ENCODE peak calls at places on chromosomes 1 and 21, in four cellular contexts. R is A549, K is HCT116, F is prostate gland. H is an unnamed sample.

GRCh38 chr1:225361176-225361575 is 66.7 kb downstream of the LBR start:
- DNase-seq in K (no peak), F (no peak), R (no peak), H (no peak)

GRCh38 chr1:116769561-116769977 is 15.3 kb downstream of the CD2 start:
- DNase-seq in F (no peak), K (no peak), R (no peak), H (no peak)

GRCh38 chr1:119285482-119285881 is 83.1 kb upstream of the HAO2 start:
- DNase-seq in F (no peak), K (no peak), R (no peak), H (no peak)

GRCh38 chr1:164755674-164756073 is 196.7 kb downstream of the PBX1 start:
- DNase-seq in F (no peak), K (no peak), R (no peak), H (no peak)

GRCh38 chr1:24702511-24703293 is 42.5 kb upstream of the CLIC4 start:
- DNase-seq in R (no peak), K (no peak), F (no peak), H (no peak)

GRCh38 chr1:25871086-25871703 is 4.3 kb downstream of the PAQR7 start:
- DNase-seq in F (peak; percentile 64), R (no peak), K (no peak), H (no peak)

GRCh38 chr1:74824497-74825107 is 91.7 kb downstream of the TYW3 start:
- DNase-seq in R (no peak), K (no peak), F (no peak), H (no peak)

GRCh38 chr21:17725339-17725738 is 93.8 kb downstream of the C21orf91 start:
- DNase-seq in K (no peak), R (no peak), F (no peak), H (no peak)

GRCh38 chr1:9859252-9860014 is 35.7 kb upstream of the CLSTN1 start:
- DNase-seq in F (no peak), K (no peak), R (no peak), H (no peak)

GRCh38 chr1:28860332-28861073 is 48.5 kb downstream of the OPRD1 start:
- DNase-seq in K (no peak), R (peak; percentile 30), F (no peak), H (peak; percentile 83)

GRCh38 chr1:6962390-6962955 is 177.2 kb downstream of the CAMTA1 start:
- DNase-seq in F (no peak), R (peak; percentile 75), K (peak; percentile 80), H (peak; percentile 67)

GRCh38 chr1:28594661-28595411 is 2.8 kb downstream of the RAB42 start:
- DNase-seq in F (no peak), K (no peak), R (no peak), H (no peak)

GRCh38 chr1:102891868-102892625 is 216.3 kb downstream of the COL11A1 start:
- DNase-seq in K (no peak), R (no peak), F (no peak), H (no peak)

GRCh38 chr1:19435181-19435580 is 50.2 kb downstream of the CAPZB start:
- DNase-seq in R (no peak), F (peak; percentile 60), K (no peak), H (no peak)

GRCh38 chr1:219031821-219032220 is 141.9 kb upstream of the LYPLAL1 start:
- DNase-seq in K (no peak), F (no peak), R (no peak), H (no peak)

GRCh38 chr1:54986025-54986424 is 5.6 kb downstream of the TMEM61 start:
- DNase-seq in K (no peak), F (no peak), R (no peak), H (no peak)

DNA sequence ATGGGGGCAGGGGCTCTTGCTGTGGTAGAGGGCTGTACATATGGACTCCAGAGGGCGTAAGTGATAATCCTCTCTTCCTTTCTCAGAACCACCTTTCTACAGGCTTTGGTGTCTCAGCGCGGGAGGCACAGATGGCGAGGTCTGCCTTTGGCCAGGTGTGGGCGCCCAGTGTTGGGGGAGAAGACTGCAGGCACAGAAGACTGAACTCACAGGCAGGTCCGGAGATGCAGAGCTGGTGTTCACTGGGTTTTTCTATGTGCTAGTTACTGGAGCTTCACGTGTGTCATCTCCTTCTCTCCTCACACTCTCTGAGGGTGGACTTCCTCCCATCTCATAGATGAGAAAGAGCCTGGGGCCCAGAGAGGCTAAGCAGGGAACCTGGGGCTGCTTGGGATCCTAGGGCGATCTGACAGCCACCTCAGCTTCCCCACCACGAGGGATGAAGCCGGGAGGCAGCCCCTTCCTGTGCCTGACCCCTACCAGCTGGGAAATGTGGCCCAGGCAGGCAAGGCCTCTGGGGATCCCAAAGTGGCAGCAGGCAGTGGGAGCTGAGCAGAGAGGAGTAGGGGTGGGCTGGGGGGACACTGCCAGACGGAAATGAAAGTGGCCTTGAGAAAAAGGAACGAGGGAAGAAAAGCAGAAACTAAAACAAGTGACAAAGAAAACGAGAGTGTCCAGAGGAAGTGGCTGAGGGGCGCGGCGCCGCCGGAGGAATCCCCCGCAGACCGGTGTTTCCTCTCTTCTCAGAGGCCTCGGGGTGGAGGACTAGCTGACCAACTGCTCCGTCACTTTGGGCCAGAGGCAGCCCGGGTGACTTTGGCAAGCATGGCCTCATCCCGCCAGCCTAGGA is 191.6 kb downstream of the HIVEP3 start:
- DNase-seq in R (no peak), F (no peak), K (no peak), H (no peak)
- H3K4me3 ChIP-seq in R (no peak overlapping the region), F (no peak overlapping the region), K (no peak overlapping the region), H (no peak overlapping the region)

GRCh38 chr1:31585736-31586365 is 9.5 kb downstream of the TINAGL1 start:
- DNase-seq in F (no peak), K (no peak), R (no peak), H (no peak)

GRCh38 chr1:31587720-31588423 is 11.6 kb downstream of the TINAGL1 start:
- DNase-seq in R (peak; percentile 72), K (no peak), F (peak; percentile 39), H (peak; percentile 84)

GRCh38 chr1:31586376-31587327 is 10.3 kb downstream of the TINAGL1 start:
- DNase-seq in K (no peak), F (no peak), R (no peak), H (no peak)

GRCh38 chr1:31591425-31592093 is 15.2 kb downstream of the TINAGL1 start:
- DNase-seq in K (no peak), F (no peak), R (no peak), H (no peak)

GRCh38 chr1:31588751-31589515 is 12.6 kb downstream of the TINAGL1 start:
- DNase-seq in K (no peak), R (no peak), F (no peak), H (peak; percentile 73)
- TF ChIP-seq POLR2A in K (no peak), R (no peak), F (no peak), H (no peak)

GRCh38 chr1:27562021-27562420 is 41.9 kb downstream of the AHDC1 start:
- DNase-seq in F (no peak), R (no peak), K (no peak), H (no peak)
- H3K4me3 ChIP-seq in F (no peak overlapping the region), R (no peak overlapping the region), K (no peak overlapping the region), H (no peak overlapping the region)

GRCh38 chr1:100354971-100355394 is 2.7 kb downstream of the CDC14A start:
- DNase-seq in R (no peak), F (peak; percentile 79), K (peak; percentile 51), H (no peak)
- TF ChIP-seq POLR2A in R (no peak), F (peak; percentile 29), K (no peak), H (no peak)

GRCh38 chr1:43969416-43969745 is 429 bp upstream of the DPH2 start:
- DNase-seq in K (no peak), F (no peak), R (no peak), H (no peak)

GRCh38 chr1:43970502-43970901 is 692 bp downstream of the DPH2 start:
- DNase-seq in K (no peak), F (no peak), R (no peak), H (no peak)

GRCh38 chr1:43971336-43971980 is 1.6 kb downstream of the DPH2 start:
- DNase-seq in K (no peak), R (no peak), F (no peak), H (peak; percentile 41)

GRCh38 chr1:43969746-43970466 is at the start of gene DPH2:
- DNase-seq in R (peak; percentile 98), K (peak; percentile 94), F (peak; percentile 97), H (peak; percentile 99)

DNA sequence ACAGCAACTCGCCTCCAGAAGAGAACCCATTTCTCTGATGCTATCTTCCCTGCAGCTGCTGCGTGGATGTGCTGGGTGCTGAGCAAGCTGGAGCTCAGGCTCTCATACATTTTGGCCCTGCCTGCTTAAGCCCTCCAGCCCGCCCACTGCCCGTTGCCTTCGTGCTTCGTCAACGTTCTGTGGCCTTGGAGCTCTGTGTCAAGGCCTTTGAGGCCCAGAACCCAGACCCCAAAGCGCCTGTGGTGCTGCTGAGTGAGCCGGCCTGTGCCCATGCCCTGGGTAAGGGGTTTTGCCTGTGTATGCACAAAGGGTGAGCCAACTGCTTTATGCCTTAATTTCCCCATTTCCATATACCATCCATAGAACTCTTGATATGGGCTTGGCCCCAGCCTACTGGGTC is 1.1 kb downstream of the DPH2 start:
- DNase-seq in K (no peak), R (no peak), F (no peak), H (no peak)
- H3K4me3 ChIP-seq in K (peak overlapping the region; percentile 99), R (peak overlapping the region; percentile 85), F (peak overlapping the region; percentile 66), H (no peak overlapping the region)

GRCh38 chr1:181779343-181779742 is 282.2 kb downstream of the ZNF648 start:
- DNase-seq in F (no peak), K (no peak), R (no peak), H (no peak)
- TF ChIP-seq POLR2A in F (no peak), K (no peak), R (no peak), H (no peak)